ENCODE peak calls at places on chromosomes 4 and X, in nine cellular contexts. One of them, this sample, is unnamed.

GRCh38 chr4:5912614-5913019 is 19.7 kb upstream of the CRMP1 start:
- DNase-seq in CD4-positive, alpha-beta T cell: no peak
- DNase-seq in fibroblast of villous mesenchyme: no peak
- DNase-seq in AG09309: no peak
- DNase-seq in WTC11: no peak
- DNase-seq in K562: no peak
- DNase-seq in nephron progenitor cell: no peak
- DNase-seq in HFFc6: no peak
- DNase-seq in hepatocyte: no peak
- DNase-seq in this sample: no peak

GRCh38 chr4:127959794-127960193 is 5.2 kb downstream of the MFSD8 start:
- DNase-seq in nephron progenitor cell: no peak
- DNase-seq in K562: no peak
- DNase-seq in fibroblast of villous mesenchyme: no peak
- DNase-seq in hepatocyte: no peak
- DNase-seq in WTC11: no peak
- DNase-seq in HFFc6: peak
- DNase-seq in CD4-positive, alpha-beta T cell: no peak
- DNase-seq in AG09309: no peak
- DNase-seq in this sample: no peak

GRCh38 chrX:77453190-77453589 is 6.0 kb downstream of the FGF16 start:
- DNase-seq in nephron progenitor cell: no peak
- DNase-seq in WTC11: no peak
- DNase-seq in HFFc6: no peak
- DNase-seq in AG09309: no peak
- DNase-seq in CD4-positive, alpha-beta T cell: no peak
- DNase-seq in K562: no peak
- DNase-seq in hepatocyte: no peak
- DNase-seq in fibroblast of villous mesenchyme: no peak
- DNase-seq in this sample: no peak

GRCh38 chrX:106933538-106933961 is 13.3 kb downstream of the CLDN2 start:
- DNase-seq in fibroblast of villous mesenchyme: peak
- DNase-seq in K562: no peak
- DNase-seq in CD4-positive, alpha-beta T cell: no peak
- DNase-seq in AG09309: no peak
- DNase-seq in hepatocyte: peak
- DNase-seq in HFFc6: no peak
- DNase-seq in WTC11: no peak
- DNase-seq in nephron progenitor cell: no peak
- DNase-seq in this sample: no peak

GRCh38 chr4:7266525-7267292 is 74.4 kb downstream of the SORCS2 start:
- DNase-seq in CD4-positive, alpha-beta T cell: no peak
- DNase-seq in nephron progenitor cell: no peak
- DNase-seq in AG09309: peak
- DNase-seq in K562: no peak
- DNase-seq in fibroblast of villous mesenchyme: peak
- DNase-seq in hepatocyte: peak
- DNase-seq in HFFc6: peak
- DNase-seq in WTC11: no peak
- DNase-seq in this sample: no peak

GRCh38 chr4:89492476-89493110 is 185.0 kb upstream of the GPRIN3 start:
- DNase-seq in AG09309: peak
- DNase-seq in hepatocyte: no peak
- DNase-seq in CD4-positive, alpha-beta T cell: no peak
- DNase-seq in K562: no peak
- DNase-seq in fibroblast of villous mesenchyme: peak
- DNase-seq in HFFc6: peak
- DNase-seq in WTC11: no peak
- DNase-seq in nephron progenitor cell: no peak
- DNase-seq in this sample: no peak

GRCh38 chrX:126820700-126821420 is 1.3 kb downstream of the PRR32 start:
- DNase-seq in CD4-positive, alpha-beta T cell: no peak
- DNase-seq in HFFc6: no peak
- DNase-seq in hepatocyte: no peak
- DNase-seq in fibroblast of villous mesenchyme: no peak
- DNase-seq in AG09309: no peak
- DNase-seq in nephron progenitor cell: no peak
- DNase-seq in K562: no peak
- DNase-seq in WTC11: peak
- DNase-seq in this sample: no peak

GRCh38 chr4:137692205-137692604 is 159.9 kb upstream of the PCDH18 start:
- DNase-seq in nephron progenitor cell: no peak
- DNase-seq in CD4-positive, alpha-beta T cell: no peak
- DNase-seq in K562: no peak
- DNase-seq in hepatocyte: no peak
- DNase-seq in fibroblast of villous mesenchyme: no peak
- DNase-seq in HFFc6: no peak
- DNase-seq in WTC11: no peak
- DNase-seq in AG09309: no peak
- DNase-seq in this sample: no peak

GRCh38 chr4:141126769-141127168 is 6.5 kb downstream of the RNF150 start:
- DNase-seq in hepatocyte: no peak
- DNase-seq in WTC11: no peak
- DNase-seq in CD4-positive, alpha-beta T cell: no peak
- DNase-seq in K562: no peak
- DNase-seq in fibroblast of villous mesenchyme: no peak
- DNase-seq in nephron progenitor cell: no peak
- DNase-seq in HFFc6: no peak
- DNase-seq in AG09309: no peak
- DNase-seq in this sample: no peak

GRCh38 chrX:46791927-46792825 is 33.3 kb upstream of the SLC9A7 start:
- DNase-seq in AG09309: peak
- DNase-seq in hepatocyte: peak
- DNase-seq in WTC11: peak
- DNase-seq in CD4-positive, alpha-beta T cell: no peak
- DNase-seq in fibroblast of villous mesenchyme: peak
- DNase-seq in nephron progenitor cell: no peak
- DNase-seq in HFFc6: peak
- DNase-seq in K562: no peak
- DNase-seq in this sample: peak

GRCh38 chr4:36321176-36321575 is 39.8 kb downstream of the DTHD1 start:
- DNase-seq in K562: no peak
- DNase-seq in fibroblast of villous mesenchyme: no peak
- DNase-seq in nephron progenitor cell: no peak
- DNase-seq in HFFc6: no peak
- DNase-seq in WTC11: no peak
- DNase-seq in hepatocyte: no peak
- DNase-seq in AG09309: no peak
- DNase-seq in CD4-positive, alpha-beta T cell: no peak
- DNase-seq in this sample: no peak
- TF ChIP-seq CTCF in K562: no peak
- TF ChIP-seq CTCF in fibroblast of villous mesenchyme: no peak
- TF ChIP-seq CTCF in nephron progenitor cell: no peak
- TF ChIP-seq CTCF in HFFc6: no peak
- TF ChIP-seq CTCF in WTC11: no peak
- TF ChIP-seq CTCF in hepatocyte: no peak
- TF ChIP-seq CTCF in AG09309: no peak
- TF ChIP-seq CTCF in CD4-positive, alpha-beta T cell: no peak
- TF ChIP-seq CTCF in this sample: no peak

GRCh38 chrX:2819345-2820130 is 9.2 kb upstream of the GYG2 start:
- DNase-seq in fibroblast of villous mesenchyme: peak
- DNase-seq in WTC11: no peak
- DNase-seq in nephron progenitor cell: no peak
- DNase-seq in HFFc6: peak
- DNase-seq in AG09309: peak
- DNase-seq in hepatocyte: peak
- DNase-seq in CD4-positive, alpha-beta T cell: no peak
- DNase-seq in K562: peak
- DNase-seq in this sample: peak
- TF ChIP-seq CTCF in fibroblast of villous mesenchyme: peak
- TF ChIP-seq CTCF in WTC11: no peak
- TF ChIP-seq CTCF in nephron progenitor cell: no peak
- TF ChIP-seq CTCF in HFFc6: peak
- TF ChIP-seq CTCF in AG09309: peak
- TF ChIP-seq CTCF in hepatocyte: peak
- TF ChIP-seq CTCF in CD4-positive, alpha-beta T cell: no peak
- TF ChIP-seq CTCF in K562: peak
- TF ChIP-seq CTCF in this sample: peak

DNA sequence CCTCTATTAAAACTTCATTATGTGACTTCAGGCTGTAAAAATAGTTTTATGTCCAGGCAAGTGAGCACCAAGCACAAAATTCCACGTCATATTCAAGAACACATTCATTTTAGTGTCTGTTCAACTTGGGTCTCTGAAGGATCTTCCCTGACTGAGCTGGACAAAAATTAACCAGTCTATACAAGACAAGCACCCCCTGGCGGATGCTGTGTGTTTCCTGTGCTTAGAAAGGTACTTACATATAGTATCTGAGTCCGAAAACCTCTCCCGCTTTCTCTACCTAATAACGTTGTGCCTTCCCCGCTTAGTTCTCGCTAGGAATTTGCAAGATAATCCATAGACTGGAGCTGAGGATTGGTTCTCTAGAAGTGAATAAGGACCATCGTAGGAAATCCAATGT is 2214.5 kb upstream of the TENM3 start:
- DNase-seq in nephron progenitor cell: peak
- DNase-seq in AG09309: no peak
- DNase-seq in hepatocyte: peak
- DNase-seq in WTC11: peak
- DNase-seq in CD4-positive, alpha-beta T cell: no peak
- DNase-seq in fibroblast of villous mesenchyme: peak
- DNase-seq in K562: no peak
- DNase-seq in HFFc6: no peak
- DNase-seq in this sample: peak
- TF ChIP-seq CTCF in nephron progenitor cell: peak
- TF ChIP-seq CTCF in AG09309: no peak
- TF ChIP-seq CTCF in hepatocyte: peak
- TF ChIP-seq CTCF in WTC11: no peak
- TF ChIP-seq CTCF in CD4-positive, alpha-beta T cell: no peak
- TF ChIP-seq CTCF in fibroblast of villous mesenchyme: no peak
- TF ChIP-seq CTCF in K562: no peak
- TF ChIP-seq CTCF in HFFc6: no peak
- TF ChIP-seq CTCF in this sample: no peak

GRCh38 chr4:156677136-156677535 is 294.5 kb downstream of the PDGFC start:
- DNase-seq in K562: peak
- DNase-seq in AG09309: no peak
- DNase-seq in fibroblast of villous mesenchyme: peak
- DNase-seq in CD4-positive, alpha-beta T cell: no peak
- DNase-seq in nephron progenitor cell: peak
- DNase-seq in WTC11: peak
- DNase-seq in HFFc6: no peak
- DNase-seq in hepatocyte: peak
- DNase-seq in this sample: no peak
- TF ChIP-seq CTCF in K562: no peak
- TF ChIP-seq CTCF in AG09309: peak
- TF ChIP-seq CTCF in fibroblast of villous mesenchyme: peak
- TF ChIP-seq CTCF in CD4-positive, alpha-beta T cell: no peak
- TF ChIP-seq CTCF in nephron progenitor cell: peak
- TF ChIP-seq CTCF in WTC11: peak
- TF ChIP-seq CTCF in HFFc6: peak
- TF ChIP-seq CTCF in hepatocyte: peak
- TF ChIP-seq CTCF in this sample: no peak

DNA sequence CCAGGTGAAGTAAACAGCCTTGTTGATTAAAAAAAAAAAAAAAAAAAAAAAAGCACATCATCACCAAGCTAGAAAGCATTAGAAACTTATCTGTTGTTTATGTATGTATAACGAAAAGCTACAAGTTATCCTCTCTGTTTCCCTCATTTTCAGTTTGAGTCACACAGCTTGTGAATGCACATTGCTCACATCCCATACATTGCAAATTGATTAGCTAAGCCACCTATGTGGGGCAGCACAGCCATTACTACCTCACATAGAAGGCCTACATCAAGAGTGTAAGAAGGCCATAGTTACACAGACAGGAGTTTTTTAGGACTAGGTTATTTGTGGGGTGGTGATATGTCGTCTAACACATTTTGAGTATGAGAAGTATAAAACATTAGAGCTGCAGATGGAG is 431.7 kb downstream of the GABRG1 start:
- DNase-seq in hepatocyte: no peak
- DNase-seq in K562: no peak
- DNase-seq in WTC11: no peak
- DNase-seq in CD4-positive, alpha-beta T cell: no peak
- DNase-seq in nephron progenitor cell: no peak
- DNase-seq in AG09309: no peak
- DNase-seq in fibroblast of villous mesenchyme: no peak
- DNase-seq in HFFc6: no peak
- DNase-seq in this sample: no peak
- TF ChIP-seq CTCF in hepatocyte: no peak
- TF ChIP-seq CTCF in K562: no peak
- TF ChIP-seq CTCF in WTC11: no peak
- TF ChIP-seq CTCF in CD4-positive, alpha-beta T cell: no peak
- TF ChIP-seq CTCF in nephron progenitor cell: no peak
- TF ChIP-seq CTCF in AG09309: no peak
- TF ChIP-seq CTCF in fibroblast of villous mesenchyme: no peak
- TF ChIP-seq CTCF in HFFc6: no peak
- TF ChIP-seq CTCF in this sample: no peak

DNA sequence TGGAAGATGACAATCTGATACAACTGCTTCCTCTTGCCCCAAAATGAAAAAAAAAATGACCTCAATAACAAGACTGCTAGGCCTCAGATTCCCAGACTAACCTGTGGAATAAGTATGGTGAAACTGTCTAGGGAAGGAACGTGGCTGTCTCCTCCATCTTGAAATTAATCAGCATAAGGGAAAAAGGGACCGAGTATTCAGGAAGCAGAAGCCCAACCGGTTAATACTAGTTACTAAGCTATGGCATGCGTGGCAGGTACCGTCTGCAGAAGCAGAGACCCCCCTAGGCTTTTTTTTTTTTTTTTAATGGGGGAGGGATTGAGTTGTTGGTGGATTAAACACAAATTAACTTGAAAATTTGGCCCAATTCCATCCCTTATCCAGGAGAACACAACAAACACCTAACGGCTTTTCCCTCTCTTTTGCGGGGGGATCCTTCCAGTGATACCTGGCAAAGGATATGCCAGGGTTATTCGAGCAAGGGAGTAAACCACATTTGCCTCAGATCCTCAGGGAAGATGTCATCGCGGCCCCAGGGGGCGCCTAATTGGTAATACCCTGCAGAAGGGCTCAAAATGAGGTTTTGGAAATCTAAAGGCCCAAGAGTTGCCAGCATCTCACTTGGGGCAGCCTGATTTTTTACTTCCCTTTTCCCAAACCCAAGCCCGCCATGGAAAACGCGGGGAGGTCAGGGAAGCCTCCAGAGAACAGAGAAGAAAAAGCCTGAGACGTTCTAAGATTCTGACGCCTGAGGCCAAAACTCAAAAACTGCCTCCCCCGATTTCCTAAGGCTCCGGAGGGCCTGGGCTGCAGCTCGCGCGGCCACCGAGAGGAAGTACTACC is 853 bp downstream of the RLIM start:
- DNase-seq in hepatocyte: peak
- DNase-seq in WTC11: no peak
- DNase-seq in CD4-positive, alpha-beta T cell: no peak
- DNase-seq in nephron progenitor cell: peak
- DNase-seq in AG09309: no peak
- DNase-seq in HFFc6: peak
- DNase-seq in K562: peak
- DNase-seq in fibroblast of villous mesenchyme: peak
- DNase-seq in this sample: no peak
- TF ChIP-seq CTCF in hepatocyte: no peak
- TF ChIP-seq CTCF in WTC11: no peak
- TF ChIP-seq CTCF in CD4-positive, alpha-beta T cell: no peak
- TF ChIP-seq CTCF in nephron progenitor cell: no peak
- TF ChIP-seq CTCF in AG09309: no peak
- TF ChIP-seq CTCF in HFFc6: peak
- TF ChIP-seq CTCF in K562: no peak
- TF ChIP-seq CTCF in fibroblast of villous mesenchyme: no peak
- TF ChIP-seq CTCF in this sample: no peak

This sample was measured in activated CD8-positive, alpha-beta T cell treated with anti-CD3 and anti-CD28 coated beads for 36 hours.